ENCODE peak calls at places on chromosomes 7 and 10, in eight cellular contexts. W is H9, F is RWPE2, Y is AG04450, P is GM10248, J is omental fat pad, A is dorsolateral prefrontal cortex, H is mesothelial cell of epicardium. E is an unnamed sample.

GRCh38 chr7:74018261-74018660 is 9.7 kb upstream of the ELN start:
- DNase-seq in W (no peak), F (no peak), Y (no peak), P (no peak), J (no peak), A (no peak), H (no peak), E (no peak)

GRCh38 chr7:2529161-2530075 is 9.8 kb downstream of the LFNG start:
- DNase-seq in W (no peak), F (peak; percentile 71), Y (no peak), P (peak; percentile 72), J (no peak), A (no peak), H (no peak), E (no peak)

GRCh38 chr10:17675638-17676037 is 31.7 kb downstream of the STAM start:
- DNase-seq in W (no peak), F (no peak), Y (no peak), P (no peak), J (no peak), A (no peak), H (no peak), E (no peak)

GRCh38 chr10:22849077-22849810 is 78.6 kb upstream of the ARMC3 start:
- DNase-seq in W (no peak), F (no peak), Y (no peak), P (no peak), J (no peak), A (peak; percentile 93), H (no peak), E (no peak)

GRCh38 chr10:33609546-33609945 is 275.1 kb upstream of the NRP1 start:
- DNase-seq in W (no peak), F (no peak), Y (no peak), P (no peak), J (no peak), A (no peak), H (no peak), E (no peak)

GRCh38 chr10:62182595-62182994 is 86.0 kb downstream of the RTKN2 start:
- DNase-seq in W (no peak), F (no peak), Y (no peak), P (no peak), J (no peak), A (no peak), H (no peak), E (no peak)

GRCh38 chr10:3775671-3776551 is 9.1 kb downstream of the KLF6 start:
- DNase-seq in W (peak; percentile 71), F (no peak), Y (no peak), P (no peak), J (peak; percentile 25), A (no peak), H (no peak), E (no peak)

GRCh38 chr10:67602268-67602950 is 93.6 kb downstream of the CTNNA3 start:
- DNase-seq in W (no peak), F (no peak), Y (peak; percentile 78), P (no peak), J (no peak), A (no peak), H (no peak), E (no peak)

GRCh38 chr10:88733215-88733614 is 26.6 kb upstream of the LIPN start:
- DNase-seq in W (no peak), F (no peak), Y (no peak), P (peak; percentile 17), J (no peak), A (no peak), H (no peak), E (no peak)

GRCh38 chr10:131901181-131901829 is 497 bp downstream of the PPP2R2D start:
- DNase-seq in W (no peak), F (no peak), Y (no peak), P (peak; percentile 46), J (peak; percentile 26), A (peak; percentile 55), H (no peak), E (no peak)

GRCh38 chr7:151876112-151876898 is 610 bp downstream of the PRKAG2 start:
- DNase-seq in W (peak; percentile 77), F (no peak), Y (no peak), P (peak; percentile 45), J (peak; percentile 53), A (peak; percentile 81), H (no peak), E (peak; percentile 80)

GRCh38 chr7:101620395-101620794 is 8.7 kb downstream of the MYL10 start:
- DNase-seq in W (no peak), F (no peak), Y (no peak), P (no peak), J (no peak), A (no peak), H (no peak), E (no peak)

GRCh38 chr7:151397026-151397425 is 12.8 kb downstream of the WDR86 start:
- DNase-seq in W (no peak), F (no peak), Y (no peak), P (no peak), J (no peak), A (no peak), H (no peak), E (no peak)

GRCh38 chr10:114102253-114102652 is 58.6 kb downstream of the ADRB1 start:
- DNase-seq in W (no peak), F (no peak), Y (no peak), P (no peak), J (no peak), A (no peak), H (no peak), E (no peak)

GRCh38 chr7:36153571-36154097 is 580 bp downstream of the EEPD1 start:
- DNase-seq in W (no peak), F (no peak), Y (no peak), P (no peak), J (no peak), A (peak; percentile 58), H (peak; percentile 33), E (no peak)

GRCh38 chr7:148987751-148988512 is 40.4 kb downstream of the PDIA4 start:
- DNase-seq in W (no peak), F (no peak), Y (no peak), P (no peak), J (no peak), A (no peak), H (no peak), E (no peak)

GRCh38 chr7:120951826-120952225 is 1.2 kb downstream of the ING3 start:
- DNase-seq in W (no peak), F (no peak), Y (no peak), P (no peak), J (no peak), A (no peak), H (no peak), E (no peak)

GRCh38 chr10:112388548-112388947 is 14.6 kb downstream of the ACSL5 start:
- DNase-seq in W (no peak), F (no peak), Y (no peak), P (no peak), J (no peak), A (no peak), H (no peak), E (no peak)

GRCh38 chr7:17716816-17717215 is 223.5 kb downstream of the SNX13 start:
- DNase-seq in W (no peak), F (no peak), Y (no peak), P (no peak), J (no peak), A (no peak), H (no peak), E (no peak)

GRCh38 chr10:43203491-43204393 is 63.1 kb downstream of the RASGEF1A start:
- DNase-seq in W (peak; percentile 90), F (peak; percentile 57), Y (no peak), P (no peak), J (peak; percentile 18), A (peak; percentile 42), H (peak; percentile 19), E (peak; percentile 65)

GRCh38 chr10:43205681-43206390 is 61.0 kb downstream of the RASGEF1A start:
- DNase-seq in W (no peak), F (peak; percentile 49), Y (no peak), P (no peak), J (peak; percentile 5), A (no peak), H (peak; percentile 18), E (peak; percentile 68)

GRCh38 chr10:43204394-43204942 is 62.4 kb downstream of the RASGEF1A start:
- DNase-seq in W (no peak), F (no peak), Y (no peak), P (no peak), J (peak; percentile 16), A (peak; percentile 31), H (no peak), E (peak; percentile 64)

GRCh38 chr10:43206391-43207235 is 60.3 kb downstream of the RASGEF1A start:
- DNase-seq in W (peak; percentile 25), F (peak; percentile 46), Y (no peak), P (no peak), J (no peak), A (peak; percentile 33), H (peak; percentile 18), E (peak; percentile 63)

DNA sequence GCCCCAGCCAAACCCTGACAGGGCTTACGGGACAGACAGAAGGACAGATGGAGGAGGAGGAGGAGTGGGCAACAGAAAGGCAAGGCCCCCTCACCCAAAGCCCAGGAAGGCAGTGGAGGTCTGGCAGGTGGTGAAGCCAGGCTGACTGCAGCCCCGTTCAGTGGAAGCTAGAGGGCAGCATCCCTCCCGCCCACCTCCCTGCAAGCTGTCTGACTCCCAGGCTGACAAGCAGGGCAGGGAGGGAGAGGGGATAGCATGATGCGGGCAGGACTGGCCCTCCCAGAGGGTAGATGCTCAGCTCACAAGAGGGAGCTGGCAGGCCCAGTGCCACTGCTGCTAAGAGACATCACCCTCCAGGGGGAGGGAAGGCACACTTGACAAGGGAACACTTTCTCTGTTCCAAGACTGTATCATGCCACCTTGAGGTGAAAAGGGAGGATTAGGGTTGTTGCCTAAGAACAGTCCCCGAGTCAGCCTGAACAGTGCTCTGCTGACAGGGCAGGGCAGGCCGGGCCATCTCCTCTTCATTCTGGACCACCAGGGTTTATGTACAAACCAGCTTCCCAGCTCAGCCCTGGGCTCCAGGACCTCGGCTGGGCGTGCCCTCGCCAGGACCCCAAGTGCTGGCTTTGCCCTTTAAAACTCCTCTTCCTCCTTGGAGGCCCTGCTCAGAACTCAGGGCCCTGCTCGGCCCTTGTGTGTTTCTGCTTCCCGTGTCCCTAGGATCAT is 61.8 kb downstream of the RASGEF1A start:
- DNase-seq in W (peak; percentile 91), F (peak; percentile 47), Y (peak; percentile 11), P (peak; percentile 83), J (peak; percentile 19), A (peak; percentile 70), H (peak; percentile 20), E (peak; percentile 68)
- TF ChIP-seq CTCF in W (peak; percentile 96), F (peak; percentile 70), Y (peak; percentile 75), P (peak; percentile 90), J (no peak), A (peak; percentile 71), H (no peak), E (peak; percentile 80)

GRCh38 chr7:38186593-38187314 is 8.7 kb downstream of the STARD3NL start:
- DNase-seq in W (no peak), F (no peak), Y (no peak), P (no peak), J (no peak), A (no peak), H (no peak), E (no peak)
- TF ChIP-seq CTCF in W (no peak), F (no peak), Y (no peak), P (no peak), J (no peak), A (no peak), H (no peak), E (no peak)

GRCh38 chr7:20450473-20450872 is 119.8 kb downstream of the ITGB8 start:
- DNase-seq in W (no peak), F (no peak), Y (no peak), P (no peak), J (no peak), A (no peak), H (no peak), E (no peak)
- TF ChIP-seq CTCF in W (no peak), F (no peak), Y (no peak), P (no peak), J (no peak), A (no peak), H (no peak), E (no peak)

GRCh38 chr7:13179775-13180448 is 492.5 kb downstream of the ARL4A start:
- DNase-seq in W (no peak), F (no peak), Y (no peak), P (no peak), J (no peak), A (no peak), H (no peak), E (no peak)
- TF ChIP-seq CTCF in W (no peak), F (no peak), Y (no peak), P (no peak), J (no peak), A (no peak), H (no peak), E (no peak)